ENCODE peak calls at places on chromosomes 16 and 17, in ten cellular contexts. C is GM13977, V is IMR-90, Z is glutamatergic neuron, H is left ventricle myocardium inferior, J is cardiac muscle cell, P is BE2C, A is B cell, E is upper lobe of right lung, N is endothelial cell. K is an unnamed sample.

GRCh38 chr16:69711115-69711740 is 15.1 kb downstream of the NQO1 start:
- DNase-seq in E (peak), J (no peak), N (no peak), V (peak), H (no peak), A (no peak), P (no peak), C (no peak), Z (no peak), K (no peak)

GRCh38 chr17:74217036-74217725 is 3.8 kb downstream of the TTYH2 start:
- DNase-seq in A (no peak), E (no peak), N (no peak), H (no peak), Z (peak), P (no peak), J (no peak), V (no peak), C (no peak), K (no peak)

GRCh38 chr16:64580558-64580957 is 541.3 kb downstream of the CDH11 start:
- DNase-seq in P (no peak), C (no peak), J (no peak), Z (no peak), E (no peak), V (no peak), H (no peak), N (no peak), A (no peak), K (no peak)

GRCh38 chr16:11138026-11138768 is 117.8 kb downstream of the SOCS1 start:
- DNase-seq in P (no peak), E (no peak), N (no peak), Z (no peak), V (no peak), H (no peak), C (no peak), A (no peak), J (no peak), K (no peak)

GRCh38 chr16:31519746-31520145 is 8.0 kb upstream of the AHSP start:
- DNase-seq in Z (no peak), V (no peak), P (no peak), J (no peak), N (no peak), A (no peak), C (no peak), E (no peak), H (no peak), K (no peak)

GRCh38 chr17:82384730-82385429 is 13.3 kb downstream of the UTS2R start:
- DNase-seq in N (no peak), E (peak), H (peak), A (no peak), P (no peak), Z (peak), J (no peak), C (no peak), V (peak), K (no peak)

GRCh38 chr17:68777243-68777855 is 176.2 kb upstream of the FAM20A start:
- DNase-seq in A (peak), P (peak), Z (peak), E (no peak), J (peak), C (peak), V (peak), N (peak), H (peak), K (peak)

GRCh38 chr17:77611791-77612466 is 346.6 kb upstream of the TNRC6C start:
- DNase-seq in P (no peak), J (no peak), Z (no peak), V (no peak), A (no peak), N (no peak), H (no peak), C (no peak), E (peak), K (no peak)

GRCh38 chr17:48335858-48336500 is 94.0 kb downstream of the SKAP1 start:
- DNase-seq in P (no peak), N (no peak), C (peak), Z (no peak), A (peak), H (no peak), J (peak), E (no peak), V (peak), K (no peak)

GRCh38 chr16:1262846-1263221 is 7.0 kb downstream of the TPSD1 start:
- DNase-seq in N (no peak), V (no peak), J (no peak), A (no peak), E (no peak), Z (no peak), H (no peak), C (no peak), P (no peak), K (no peak)

GRCh38 chr17:60941028-60941427 is 263.4 kb downstream of the BCAS3 start:
- DNase-seq in V (peak), H (peak), E (no peak), C (no peak), A (no peak), N (no peak), J (peak), P (no peak), Z (no peak), K (no peak)

DNA sequence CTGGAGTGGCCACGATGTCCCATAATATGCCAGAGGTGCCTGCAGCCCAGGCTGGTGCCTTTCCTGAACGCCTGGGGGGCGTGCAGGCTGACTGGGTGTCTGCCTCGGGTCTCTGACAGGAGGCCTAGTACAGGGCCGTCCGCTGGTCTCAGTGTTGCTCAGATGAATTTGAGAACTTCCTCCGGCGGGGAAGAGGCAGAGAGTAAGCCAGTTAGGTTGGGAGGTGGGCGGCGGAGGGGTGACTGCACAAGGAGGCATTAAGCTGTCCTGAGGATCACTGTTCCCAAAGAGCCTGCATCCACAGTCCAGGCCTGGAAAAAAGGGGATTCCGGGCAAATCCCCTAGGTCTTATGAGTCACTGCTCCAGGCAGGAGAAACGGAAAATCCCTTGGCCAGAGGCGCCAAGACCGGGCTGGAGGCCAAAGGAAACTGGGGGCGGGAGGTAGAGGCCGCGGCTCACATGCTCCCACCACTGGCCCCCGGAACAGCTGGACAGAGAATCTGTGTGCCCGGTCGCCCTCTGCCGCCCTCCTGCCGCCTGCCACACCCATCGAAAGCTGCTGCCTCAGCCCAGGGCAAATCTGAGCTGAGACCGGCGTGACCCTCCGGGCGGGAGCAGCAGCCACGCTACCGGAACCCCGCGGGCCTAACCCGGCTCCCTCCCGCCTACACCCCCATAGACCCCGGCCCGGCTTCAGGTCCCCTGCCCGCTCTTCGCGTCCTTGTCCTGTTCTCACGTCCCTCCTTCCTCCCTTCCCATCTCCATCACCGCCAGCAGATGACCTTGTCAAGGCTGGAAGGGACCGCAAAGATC is 1.2 kb downstream of the TRIM47 start:
- DNase-seq in J (no peak), N (no peak), H (peak), A (peak), E (peak), Z (no peak), C (no peak), P (peak), V (peak), K (peak)
- TF ChIP-seq CTCF in J (no peak), N (no peak), H (no peak), A (no peak), E (no peak), Z (no peak), C (peak), P (no peak), V (peak), K (no peak)

DNA sequence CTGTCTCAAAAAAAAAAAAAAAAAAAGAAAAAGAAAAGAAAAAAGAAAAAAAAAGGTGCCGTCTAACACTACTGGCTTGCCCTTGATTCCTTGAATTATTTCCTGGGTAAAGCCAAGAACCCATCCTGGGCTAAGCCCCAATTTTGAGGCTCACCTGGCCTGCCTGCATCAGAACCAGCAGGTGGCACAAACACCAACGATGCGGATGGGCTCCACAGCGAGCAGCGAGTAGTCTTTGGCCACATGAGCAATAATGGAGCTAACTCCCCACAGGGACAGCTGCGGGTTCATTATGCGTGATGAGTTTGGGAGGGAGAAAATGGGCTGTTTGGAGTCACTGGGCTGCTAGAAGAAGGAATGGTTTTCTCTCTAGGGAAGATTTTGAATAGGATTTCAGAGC is 91.1 kb downstream of the ASIC2 start:
- DNase-seq in E (no peak), J (no peak), Z (peak), N (no peak), C (no peak), A (no peak), P (no peak), H (no peak), V (no peak), K (no peak)
- TF ChIP-seq CTCF in E (no peak), J (no peak), Z (no peak), N (no peak), C (no peak), A (no peak), P (no peak), H (peak), V (no peak), K (no peak)

GRCh38 chr17:38915639-38915995 is 9.8 kb upstream of the LASP1NB start:
- DNase-seq in V (no peak), A (no peak), P (no peak), H (no peak), J (no peak), E (no peak), C (no peak), N (no peak), Z (no peak), K (no peak)

GRCh38 chr17:38916771-38917170 is 8.6 kb upstream of the LASP1NB start:
- DNase-seq in V (no peak), E (peak), H (no peak), P (no peak), A (no peak), N (no peak), J (no peak), Z (no peak), C (no peak), K (no peak)

GRCh38 chr17:38917259-38917658 is 8.2 kb upstream of the LASP1NB start:
- DNase-seq in E (no peak), Z (no peak), P (no peak), H (no peak), V (no peak), A (no peak), C (no peak), N (no peak), J (no peak), K (no peak)

GRCh38 chr17:38912221-38912813 is 13.1 kb upstream of the LASP1NB start:
- DNase-seq in V (no peak), A (no peak), H (peak), P (peak), E (peak), J (no peak), N (no peak), Z (no peak), C (no peak), K (no peak)

DNA sequence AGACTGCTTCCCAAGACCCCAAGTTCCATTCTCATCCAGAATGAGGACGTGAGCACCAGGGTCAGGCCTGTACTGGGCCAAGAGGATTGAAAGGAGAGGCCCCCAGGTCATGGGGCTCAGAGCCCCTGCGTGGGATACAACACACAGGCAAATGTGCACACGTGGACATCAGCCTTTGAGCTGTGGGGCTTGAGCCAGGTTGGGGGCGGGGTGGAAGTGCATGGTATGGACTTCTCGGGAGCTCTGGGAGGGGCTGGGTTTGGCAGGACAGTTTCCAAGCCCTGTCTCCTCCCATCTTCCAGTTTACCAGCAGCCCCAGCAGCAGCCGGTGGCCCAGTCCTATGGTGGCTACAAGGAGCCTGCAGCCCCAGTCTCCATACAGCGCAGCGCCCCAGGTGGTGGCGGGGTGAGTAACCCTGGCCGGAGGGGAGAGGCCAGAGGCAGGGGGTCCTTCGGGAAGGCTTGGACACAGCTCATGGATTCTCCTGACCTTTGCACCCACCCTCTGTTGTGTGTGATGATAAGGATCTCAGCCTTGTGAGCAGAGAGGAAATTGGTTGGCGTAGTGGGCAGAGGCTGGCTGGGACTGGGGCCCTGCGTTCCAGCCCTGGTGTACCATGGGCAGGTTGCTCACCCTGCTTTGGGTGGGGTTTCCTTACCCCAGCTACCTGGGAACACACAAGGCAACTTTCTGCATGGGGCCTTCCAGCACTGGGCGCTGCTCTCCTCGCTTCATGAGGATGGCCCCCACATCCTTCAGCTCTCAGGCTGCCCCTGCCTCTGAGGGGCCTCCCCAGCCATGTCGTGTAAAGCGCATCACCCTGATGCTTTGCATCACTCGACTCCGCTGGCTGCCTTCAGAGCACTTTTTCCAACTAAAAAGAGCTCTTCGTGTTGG is 10.4 kb upstream of the LASP1NB start:
- DNase-seq in E (peak), V (no peak), J (no peak), N (no peak), P (peak), H (no peak), A (no peak), C (no peak), Z (no peak), K (peak)
- TF ChIP-seq CTCF in E (no peak), V (no peak), J (no peak), N (no peak), P (peak), H (no peak), A (no peak), C (no peak), Z (no peak), K (no peak)

GRCh38 chr16:51146256-51146924 is 4.7 kb downstream of the SALL1 start:
- DNase-seq in J (peak), Z (no peak), P (no peak), H (no peak), V (peak), A (no peak), N (no peak), C (no peak), E (no peak), K (no peak)
- TF ChIP-seq CTCF in J (peak), Z (peak), P (no peak), H (no peak), V (peak), A (no peak), N (no peak), C (no peak), E (no peak), K (peak)

GRCh38 chr17:37358830-37359681 is 16.7 kb upstream of the C17orf78 start:
- DNase-seq in H (peak), P (peak), C (peak), V (peak), J (peak), A (peak), N (peak), Z (peak), E (peak), K (peak)
- TF ChIP-seq CTCF in H (peak), P (no peak), C (peak), V (peak), J (no peak), A (peak), N (peak), Z (peak), E (peak), K (no peak)

DNA sequence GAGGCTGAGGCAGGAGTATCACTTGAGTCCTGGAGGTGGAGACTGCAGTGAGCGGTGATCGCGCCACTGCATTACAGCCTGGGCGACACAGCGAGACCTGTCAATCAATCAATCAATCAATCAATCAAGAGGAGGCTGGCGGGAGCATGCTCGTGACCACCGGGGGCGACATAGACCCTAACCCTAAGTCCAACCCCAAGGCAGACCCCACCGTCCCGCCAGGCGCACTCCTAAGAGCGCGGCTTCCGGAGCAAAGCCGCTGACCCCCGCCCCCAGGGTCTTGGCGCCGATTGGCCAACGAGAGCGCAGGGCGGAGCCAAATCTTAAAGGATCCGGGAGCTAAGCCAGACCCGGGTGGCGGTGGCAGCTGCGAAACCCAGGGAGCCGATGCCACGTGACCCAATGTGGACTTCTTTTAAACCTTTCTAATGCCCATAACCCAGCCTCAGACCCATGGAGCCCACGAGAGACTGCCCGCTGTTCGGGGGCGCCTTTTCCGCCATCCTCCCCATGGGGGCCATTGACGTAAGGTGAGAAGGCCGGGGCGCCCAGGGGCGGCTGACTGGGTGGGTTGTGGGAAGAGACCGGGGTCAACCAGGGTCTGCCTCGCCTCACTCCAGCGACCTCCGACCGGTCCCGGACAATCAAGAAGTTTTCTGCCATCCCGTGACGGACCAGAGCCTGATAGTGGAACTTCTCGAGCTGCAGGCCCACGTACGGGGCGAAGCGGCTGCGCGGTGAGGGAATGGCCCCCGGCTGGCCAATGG is at the start of gene RANGRF:
- DNase-seq in H (peak), V (peak), C (peak), N (peak), A (peak), P (peak), Z (peak), J (peak), E (peak), K (peak)
- TF ChIP-seq CTCF in H (no peak), V (no peak), C (no peak), N (no peak), A (no peak), P (no peak), Z (no peak), J (no peak), E (no peak), K (no peak)

GRCh38 chr16:56277040-56277439 is 85.8 kb downstream of the GNAO1 start:
- DNase-seq in A (no peak), H (no peak), N (peak), Z (peak), P (peak), E (peak), J (peak), C (no peak), V (no peak), K (peak)
- TF ChIP-seq CTCF in A (no peak), H (peak), N (peak), Z (peak), P (peak), E (no peak), J (peak), C (no peak), V (no peak), K (peak)

DNA sequence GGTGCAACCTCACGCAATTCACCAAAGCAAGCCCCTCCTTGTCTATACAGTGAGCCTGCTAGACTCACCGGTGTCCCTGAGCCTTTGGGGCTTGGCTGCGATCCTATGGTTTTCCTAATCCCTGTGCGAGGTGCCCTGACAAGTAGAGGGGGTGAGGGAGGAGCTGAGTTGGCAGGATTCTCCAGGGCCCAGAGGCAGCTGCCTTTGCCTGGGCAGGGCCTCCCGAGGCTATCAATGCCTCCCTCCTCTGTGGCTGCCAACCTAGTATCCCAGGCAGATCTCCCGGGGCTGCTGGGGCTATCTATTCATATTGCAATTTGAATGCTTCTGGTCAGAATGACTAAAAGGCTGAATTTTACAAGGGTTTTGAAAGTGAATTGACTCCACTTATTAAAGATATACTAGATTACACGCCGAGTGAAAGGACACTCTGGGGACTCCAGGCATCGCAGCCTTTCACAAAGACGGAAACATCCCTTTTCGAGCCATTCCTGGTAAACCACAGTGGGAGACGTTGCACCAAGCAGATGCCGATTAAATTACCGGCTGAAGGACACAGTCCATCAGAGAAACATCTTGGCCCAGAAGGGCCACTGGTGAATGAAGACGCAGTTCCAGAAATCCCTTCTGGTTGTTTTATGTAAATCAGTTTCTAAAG is 11.3 kb upstream of the PITPNM3 start:
- DNase-seq in Z (no peak), V (no peak), P (no peak), J (no peak), E (peak), H (no peak), N (no peak), A (no peak), C (no peak), K (no peak)
- TF ChIP-seq CTCF in Z (no peak), V (no peak), P (no peak), J (no peak), E (no peak), H (no peak), N (no peak), A (no peak), C (no peak), K (no peak)

GRCh38 chr17:44585315-44585714 is 28.0 kb downstream of the FZD2 start:
- DNase-seq in E (no peak), H (no peak), J (no peak), Z (no peak), C (no peak), P (no peak), A (no peak), V (no peak), N (no peak), K (no peak)

GRCh38 chr17:44578947-44579346 is 21.7 kb downstream of the FZD2 start:
- DNase-seq in H (no peak), E (no peak), J (no peak), C (no peak), A (no peak), N (no peak), Z (no peak), P (no peak), V (no peak), K (no peak)

GRCh38 chr17:44587339-44587738 is 30.1 kb downstream of the FZD2 start:
- DNase-seq in H (peak), J (peak), V (peak), N (no peak), P (peak), A (no peak), Z (no peak), E (peak), C (no peak), K (no peak)

GRCh38 chr17:44584498-44584897 is 27.2 kb downstream of the FZD2 start:
- DNase-seq in P (no peak), E (no peak), C (no peak), H (no peak), N (no peak), J (peak), Z (no peak), V (no peak), A (no peak), K (no peak)

GRCh38 chr17:44581868-44582267 is 24.6 kb downstream of the FZD2 start:
- DNase-seq in N (no peak), H (no peak), J (no peak), V (no peak), P (peak), E (no peak), C (no peak), Z (no peak), A (no peak), K (no peak)
- TF ChIP-seq CTCF in N (no peak), H (no peak), J (peak), V (peak), P (peak), E (no peak), C (peak), Z (no peak), A (no peak), K (no peak)

K was measured in nephron progenitor cell.